ENCODE peak calls at places on chromosomes 1 and 21, in ten cellular contexts. One of them, this sample, is unnamed.

GRCh38 chr21:29362758-29363157 is 64.0 kb downstream of the BACH1 start:
- DNase-seq in right lobe of liver: no peak
- DNase-seq in fibroblast of lung: no peak
- DNase-seq in HEK293T: no peak
- DNase-seq in endothelial cell: no peak
- DNase-seq in fibroblast of the aortic adventitia: no peak
- DNase-seq in stimulated activated CD4-positive, alpha-beta T cell treated with anti-CD3 and anti-CD28 coated beads, Interleukin-12 subunit alpha, Interleukin-12 subunit beta, amount 100 ng/mL, for 48 hours: no peak
- DNase-seq in dermis microvascular lymphatic vessel endothelial cell: no peak
- DNase-seq in NCI-H146: no peak
- DNase-seq in activated CD8-positive, alpha-beta memory T cell treated with anti-CD3 and anti-CD28 coated beads for 48 hours: no peak
- DNase-seq in this sample: no peak

GRCh38 chr1:187110351-187110750 is 281.6 kb downstream of the PLA2G4A start:
- DNase-seq in NCI-H146: no peak
- DNase-seq in dermis microvascular lymphatic vessel endothelial cell: no peak
- DNase-seq in endothelial cell: no peak
- DNase-seq in stimulated activated CD4-positive, alpha-beta T cell treated with anti-CD3 and anti-CD28 coated beads, Interleukin-12 subunit alpha, Interleukin-12 subunit beta, amount 100 ng/mL, for 48 hours: no peak
- DNase-seq in right lobe of liver: no peak
- DNase-seq in activated CD8-positive, alpha-beta memory T cell treated with anti-CD3 and anti-CD28 coated beads for 48 hours: no peak
- DNase-seq in HEK293T: no peak
- DNase-seq in fibroblast of the aortic adventitia: no peak
- DNase-seq in fibroblast of lung: no peak
- DNase-seq in this sample: no peak

GRCh38 chr1:247115545-247115944 is 11.4 kb upstream of the ZNF669 start:
- DNase-seq in fibroblast of lung: no peak
- DNase-seq in activated CD8-positive, alpha-beta memory T cell treated with anti-CD3 and anti-CD28 coated beads for 48 hours: no peak
- DNase-seq in HEK293T: no peak
- DNase-seq in dermis microvascular lymphatic vessel endothelial cell: no peak
- DNase-seq in endothelial cell: no peak
- DNase-seq in fibroblast of the aortic adventitia: no peak
- DNase-seq in stimulated activated CD4-positive, alpha-beta T cell treated with anti-CD3 and anti-CD28 coated beads, Interleukin-12 subunit alpha, Interleukin-12 subunit beta, amount 100 ng/mL, for 48 hours: no peak
- DNase-seq in right lobe of liver: no peak
- DNase-seq in NCI-H146: no peak
- DNase-seq in this sample: no peak

GRCh38 chr1:93814059-93814794 is 64.8 kb downstream of the DNTTIP2 start:
- DNase-seq in NCI-H146: peak
- DNase-seq in dermis microvascular lymphatic vessel endothelial cell: peak
- DNase-seq in HEK293T: peak
- DNase-seq in fibroblast of the aortic adventitia: peak
- DNase-seq in activated CD8-positive, alpha-beta memory T cell treated with anti-CD3 and anti-CD28 coated beads for 48 hours: no peak
- DNase-seq in stimulated activated CD4-positive, alpha-beta T cell treated with anti-CD3 and anti-CD28 coated beads, Interleukin-12 subunit alpha, Interleukin-12 subunit beta, amount 100 ng/mL, for 48 hours: peak
- DNase-seq in right lobe of liver: no peak
- DNase-seq in fibroblast of lung: peak
- DNase-seq in endothelial cell: peak
- DNase-seq in this sample: peak

GRCh38 chr1:185432943-185433342 is 115.9 kb upstream of the IVNS1ABP start:
- DNase-seq in fibroblast of the aortic adventitia: no peak
- DNase-seq in endothelial cell: no peak
- DNase-seq in activated CD8-positive, alpha-beta memory T cell treated with anti-CD3 and anti-CD28 coated beads for 48 hours: no peak
- DNase-seq in fibroblast of lung: no peak
- DNase-seq in HEK293T: no peak
- DNase-seq in dermis microvascular lymphatic vessel endothelial cell: no peak
- DNase-seq in NCI-H146: no peak
- DNase-seq in stimulated activated CD4-positive, alpha-beta T cell treated with anti-CD3 and anti-CD28 coated beads, Interleukin-12 subunit alpha, Interleukin-12 subunit beta, amount 100 ng/mL, for 48 hours: no peak
- DNase-seq in right lobe of liver: no peak
- DNase-seq in this sample: no peak

GRCh38 chr1:113818585-113818984 is 6.3 kb upstream of the RSBN1 start:
- DNase-seq in activated CD8-positive, alpha-beta memory T cell treated with anti-CD3 and anti-CD28 coated beads for 48 hours: no peak
- DNase-seq in right lobe of liver: no peak
- DNase-seq in dermis microvascular lymphatic vessel endothelial cell: no peak
- DNase-seq in HEK293T: no peak
- DNase-seq in fibroblast of the aortic adventitia: no peak
- DNase-seq in stimulated activated CD4-positive, alpha-beta T cell treated with anti-CD3 and anti-CD28 coated beads, Interleukin-12 subunit alpha, Interleukin-12 subunit beta, amount 100 ng/mL, for 48 hours: no peak
- DNase-seq in endothelial cell: no peak
- DNase-seq in NCI-H146: no peak
- DNase-seq in fibroblast of lung: no peak
- DNase-seq in this sample: no peak

GRCh38 chr21:33848252-33848953 is 67.2 kb downstream of the ATP5PO start:
- DNase-seq in fibroblast of the aortic adventitia: no peak
- DNase-seq in activated CD8-positive, alpha-beta memory T cell treated with anti-CD3 and anti-CD28 coated beads for 48 hours: no peak
- DNase-seq in HEK293T: no peak
- DNase-seq in NCI-H146: peak
- DNase-seq in fibroblast of lung: no peak
- DNase-seq in right lobe of liver: no peak
- DNase-seq in stimulated activated CD4-positive, alpha-beta T cell treated with anti-CD3 and anti-CD28 coated beads, Interleukin-12 subunit alpha, Interleukin-12 subunit beta, amount 100 ng/mL, for 48 hours: no peak
- DNase-seq in endothelial cell: no peak
- DNase-seq in dermis microvascular lymphatic vessel endothelial cell: no peak
- DNase-seq in this sample: no peak

GRCh38 chr21:33384851-33385331 is 18.3 kb upstream of the IFNGR2 start:
- DNase-seq in endothelial cell: no peak
- DNase-seq in dermis microvascular lymphatic vessel endothelial cell: no peak
- DNase-seq in stimulated activated CD4-positive, alpha-beta T cell treated with anti-CD3 and anti-CD28 coated beads, Interleukin-12 subunit alpha, Interleukin-12 subunit beta, amount 100 ng/mL, for 48 hours: no peak
- DNase-seq in NCI-H146: no peak
- DNase-seq in activated CD8-positive, alpha-beta memory T cell treated with anti-CD3 and anti-CD28 coated beads for 48 hours: no peak
- DNase-seq in fibroblast of the aortic adventitia: no peak
- DNase-seq in fibroblast of lung: peak
- DNase-seq in right lobe of liver: no peak
- DNase-seq in HEK293T: no peak
- DNase-seq in this sample: no peak

GRCh38 chr1:221714227-221715116 is 27.4 kb downstream of the DUSP10 start:
- DNase-seq in stimulated activated CD4-positive, alpha-beta T cell treated with anti-CD3 and anti-CD28 coated beads, Interleukin-12 subunit alpha, Interleukin-12 subunit beta, amount 100 ng/mL, for 48 hours: no peak
- DNase-seq in NCI-H146: peak
- DNase-seq in HEK293T: no peak
- DNase-seq in fibroblast of the aortic adventitia: no peak
- DNase-seq in endothelial cell: no peak
- DNase-seq in dermis microvascular lymphatic vessel endothelial cell: no peak
- DNase-seq in fibroblast of lung: no peak
- DNase-seq in right lobe of liver: no peak
- DNase-seq in activated CD8-positive, alpha-beta memory T cell treated with anti-CD3 and anti-CD28 coated beads for 48 hours: no peak
- DNase-seq in this sample: no peak

GRCh38 chr1:230682274-230682673 is 31.6 kb downstream of the AGT start:
- DNase-seq in right lobe of liver: no peak
- DNase-seq in HEK293T: no peak
- DNase-seq in endothelial cell: no peak
- DNase-seq in NCI-H146: no peak
- DNase-seq in dermis microvascular lymphatic vessel endothelial cell: peak
- DNase-seq in fibroblast of lung: no peak
- DNase-seq in activated CD8-positive, alpha-beta memory T cell treated with anti-CD3 and anti-CD28 coated beads for 48 hours: no peak
- DNase-seq in stimulated activated CD4-positive, alpha-beta T cell treated with anti-CD3 and anti-CD28 coated beads, Interleukin-12 subunit alpha, Interleukin-12 subunit beta, amount 100 ng/mL, for 48 hours: no peak
- DNase-seq in fibroblast of the aortic adventitia: no peak
- DNase-seq in this sample: peak

GRCh38 chr1:153771241-153771640 is 4.0 kb upstream of the SLC27A3 start:
- DNase-seq in endothelial cell: no peak
- DNase-seq in right lobe of liver: no peak
- DNase-seq in fibroblast of lung: no peak
- DNase-seq in activated CD8-positive, alpha-beta memory T cell treated with anti-CD3 and anti-CD28 coated beads for 48 hours: no peak
- DNase-seq in NCI-H146: no peak
- DNase-seq in stimulated activated CD4-positive, alpha-beta T cell treated with anti-CD3 and anti-CD28 coated beads, Interleukin-12 subunit alpha, Interleukin-12 subunit beta, amount 100 ng/mL, for 48 hours: no peak
- DNase-seq in dermis microvascular lymphatic vessel endothelial cell: no peak
- DNase-seq in HEK293T: no peak
- DNase-seq in fibroblast of the aortic adventitia: no peak
- DNase-seq in this sample: no peak

GRCh38 chr1:64469614-64469976 is 334 bp upstream of the CACHD1 start:
- DNase-seq in fibroblast of the aortic adventitia: no peak
- DNase-seq in activated CD8-positive, alpha-beta memory T cell treated with anti-CD3 and anti-CD28 coated beads for 48 hours: no peak
- DNase-seq in HEK293T: no peak
- DNase-seq in dermis microvascular lymphatic vessel endothelial cell: no peak
- DNase-seq in right lobe of liver: no peak
- DNase-seq in NCI-H146: peak
- DNase-seq in fibroblast of lung: peak
- DNase-seq in endothelial cell: no peak
- DNase-seq in stimulated activated CD4-positive, alpha-beta T cell treated with anti-CD3 and anti-CD28 coated beads, Interleukin-12 subunit alpha, Interleukin-12 subunit beta, amount 100 ng/mL, for 48 hours: no peak
- DNase-seq in this sample: no peak

GRCh38 chr1:84415386-84415785 is 17.1 kb downstream of the DNASE2B start:
- DNase-seq in fibroblast of lung: peak
- DNase-seq in dermis microvascular lymphatic vessel endothelial cell: peak
- DNase-seq in HEK293T: no peak
- DNase-seq in right lobe of liver: no peak
- DNase-seq in endothelial cell: no peak
- DNase-seq in fibroblast of the aortic adventitia: peak
- DNase-seq in stimulated activated CD4-positive, alpha-beta T cell treated with anti-CD3 and anti-CD28 coated beads, Interleukin-12 subunit alpha, Interleukin-12 subunit beta, amount 100 ng/mL, for 48 hours: no peak
- DNase-seq in activated CD8-positive, alpha-beta memory T cell treated with anti-CD3 and anti-CD28 coated beads for 48 hours: no peak
- DNase-seq in NCI-H146: no peak
- DNase-seq in this sample: peak

GRCh38 chr21:45406801-45407628 is 2.0 kb downstream of the COL18A1 start:
- DNase-seq in right lobe of liver: peak
- DNase-seq in endothelial cell: peak
- DNase-seq in HEK293T: no peak
- DNase-seq in fibroblast of the aortic adventitia: no peak
- DNase-seq in fibroblast of lung: no peak
- DNase-seq in NCI-H146: no peak
- DNase-seq in dermis microvascular lymphatic vessel endothelial cell: no peak
- DNase-seq in stimulated activated CD4-positive, alpha-beta T cell treated with anti-CD3 and anti-CD28 coated beads, Interleukin-12 subunit alpha, Interleukin-12 subunit beta, amount 100 ng/mL, for 48 hours: no peak
- DNase-seq in activated CD8-positive, alpha-beta memory T cell treated with anti-CD3 and anti-CD28 coated beads for 48 hours: no peak
- DNase-seq in this sample: peak

GRCh38 chr1:27109103-27109822 is 45.7 kb downstream of the SLC9A1 start:
- DNase-seq in stimulated activated CD4-positive, alpha-beta T cell treated with anti-CD3 and anti-CD28 coated beads, Interleukin-12 subunit alpha, Interleukin-12 subunit beta, amount 100 ng/mL, for 48 hours: no peak
- DNase-seq in NCI-H146: no peak
- DNase-seq in fibroblast of lung: no peak
- DNase-seq in right lobe of liver: no peak
- DNase-seq in HEK293T: peak
- DNase-seq in dermis microvascular lymphatic vessel endothelial cell: no peak
- DNase-seq in activated CD8-positive, alpha-beta memory T cell treated with anti-CD3 and anti-CD28 coated beads for 48 hours: no peak
- DNase-seq in endothelial cell: peak
- DNase-seq in fibroblast of the aortic adventitia: no peak
- DNase-seq in this sample: peak

GRCh38 chr1:66764994-66765578 is 12.8 kb downstream of the DYNLT5 start:
- DNase-seq in activated CD8-positive, alpha-beta memory T cell treated with anti-CD3 and anti-CD28 coated beads for 48 hours: no peak
- DNase-seq in right lobe of liver: no peak
- DNase-seq in endothelial cell: peak
- DNase-seq in fibroblast of the aortic adventitia: peak
- DNase-seq in fibroblast of lung: peak
- DNase-seq in stimulated activated CD4-positive, alpha-beta T cell treated with anti-CD3 and anti-CD28 coated beads, Interleukin-12 subunit alpha, Interleukin-12 subunit beta, amount 100 ng/mL, for 48 hours: no peak
- DNase-seq in HEK293T: peak
- DNase-seq in NCI-H146: peak
- DNase-seq in dermis microvascular lymphatic vessel endothelial cell: peak
- DNase-seq in this sample: peak

GRCh38 chr1:91783423-91784162 is 102.4 kb downstream of the TGFBR3 start:
- DNase-seq in endothelial cell: no peak
- DNase-seq in stimulated activated CD4-positive, alpha-beta T cell treated with anti-CD3 and anti-CD28 coated beads, Interleukin-12 subunit alpha, Interleukin-12 subunit beta, amount 100 ng/mL, for 48 hours: no peak
- DNase-seq in HEK293T: no peak
- DNase-seq in right lobe of liver: no peak
- DNase-seq in dermis microvascular lymphatic vessel endothelial cell: peak
- DNase-seq in fibroblast of lung: peak
- DNase-seq in activated CD8-positive, alpha-beta memory T cell treated with anti-CD3 and anti-CD28 coated beads for 48 hours: no peak
- DNase-seq in NCI-H146: no peak
- DNase-seq in fibroblast of the aortic adventitia: peak
- DNase-seq in this sample: peak

GRCh38 chr1:63442141-63442475 is 74.7 kb downstream of the ALG6 start:
- DNase-seq in activated CD8-positive, alpha-beta memory T cell treated with anti-CD3 and anti-CD28 coated beads for 48 hours: no peak
- DNase-seq in fibroblast of lung: peak
- DNase-seq in endothelial cell: no peak
- DNase-seq in stimulated activated CD4-positive, alpha-beta T cell treated with anti-CD3 and anti-CD28 coated beads, Interleukin-12 subunit alpha, Interleukin-12 subunit beta, amount 100 ng/mL, for 48 hours: no peak
- DNase-seq in fibroblast of the aortic adventitia: peak
- DNase-seq in dermis microvascular lymphatic vessel endothelial cell: peak
- DNase-seq in HEK293T: no peak
- DNase-seq in NCI-H146: no peak
- DNase-seq in right lobe of liver: no peak
- DNase-seq in this sample: peak

GRCh38 chr1:52385376-52385775 is 18.8 kb downstream of the ORC1 start:
- DNase-seq in fibroblast of the aortic adventitia: no peak
- DNase-seq in NCI-H146: no peak
- DNase-seq in fibroblast of lung: no peak
- DNase-seq in dermis microvascular lymphatic vessel endothelial cell: no peak
- DNase-seq in right lobe of liver: no peak
- DNase-seq in activated CD8-positive, alpha-beta memory T cell treated with anti-CD3 and anti-CD28 coated beads for 48 hours: no peak
- DNase-seq in stimulated activated CD4-positive, alpha-beta T cell treated with anti-CD3 and anti-CD28 coated beads, Interleukin-12 subunit alpha, Interleukin-12 subunit beta, amount 100 ng/mL, for 48 hours: no peak
- DNase-seq in HEK293T: no peak
- DNase-seq in endothelial cell: no peak
- DNase-seq in this sample: no peak

GRCh38 chr1:214377886-214378285 is 96.9 kb downstream of the SMYD2 start:
- DNase-seq in activated CD8-positive, alpha-beta memory T cell treated with anti-CD3 and anti-CD28 coated beads for 48 hours: no peak
- DNase-seq in fibroblast of lung: peak
- DNase-seq in dermis microvascular lymphatic vessel endothelial cell: no peak
- DNase-seq in fibroblast of the aortic adventitia: peak
- DNase-seq in HEK293T: no peak
- DNase-seq in stimulated activated CD4-positive, alpha-beta T cell treated with anti-CD3 and anti-CD28 coated beads, Interleukin-12 subunit alpha, Interleukin-12 subunit beta, amount 100 ng/mL, for 48 hours: no peak
- DNase-seq in right lobe of liver: no peak
- DNase-seq in NCI-H146: no peak
- DNase-seq in endothelial cell: no peak
- DNase-seq in this sample: peak

GRCh38 chr1:84763912-84764675 is 73.8 kb upstream of the SSX2IP start:
- DNase-seq in right lobe of liver: no peak
- DNase-seq in NCI-H146: no peak
- DNase-seq in HEK293T: no peak
- DNase-seq in fibroblast of lung: no peak
- DNase-seq in stimulated activated CD4-positive, alpha-beta T cell treated with anti-CD3 and anti-CD28 coated beads, Interleukin-12 subunit alpha, Interleukin-12 subunit beta, amount 100 ng/mL, for 48 hours: no peak
- DNase-seq in activated CD8-positive, alpha-beta memory T cell treated with anti-CD3 and anti-CD28 coated beads for 48 hours: no peak
- DNase-seq in fibroblast of the aortic adventitia: no peak
- DNase-seq in dermis microvascular lymphatic vessel endothelial cell: no peak
- DNase-seq in endothelial cell: no peak
- DNase-seq in this sample: peak

GRCh38 chr1:9715536-9716226 is 64.2 kb downstream of the PIK3CD start:
- DNase-seq in endothelial cell: no peak
- DNase-seq in NCI-H146: no peak
- DNase-seq in activated CD8-positive, alpha-beta memory T cell treated with anti-CD3 and anti-CD28 coated beads for 48 hours: no peak
- DNase-seq in HEK293T: no peak
- DNase-seq in fibroblast of lung: no peak
- DNase-seq in dermis microvascular lymphatic vessel endothelial cell: no peak
- DNase-seq in fibroblast of the aortic adventitia: no peak
- DNase-seq in stimulated activated CD4-positive, alpha-beta T cell treated with anti-CD3 and anti-CD28 coated beads, Interleukin-12 subunit alpha, Interleukin-12 subunit beta, amount 100 ng/mL, for 48 hours: no peak
- DNase-seq in right lobe of liver: no peak
- DNase-seq in this sample: no peak

GRCh38 chr1:4944911-4945310 is 290.5 kb downstream of the AJAP1 start:
- DNase-seq in endothelial cell: no peak
- DNase-seq in HEK293T: no peak
- DNase-seq in right lobe of liver: no peak
- DNase-seq in NCI-H146: no peak
- DNase-seq in stimulated activated CD4-positive, alpha-beta T cell treated with anti-CD3 and anti-CD28 coated beads, Interleukin-12 subunit alpha, Interleukin-12 subunit beta, amount 100 ng/mL, for 48 hours: no peak
- DNase-seq in fibroblast of lung: no peak
- DNase-seq in activated CD8-positive, alpha-beta memory T cell treated with anti-CD3 and anti-CD28 coated beads for 48 hours: no peak
- DNase-seq in dermis microvascular lymphatic vessel endothelial cell: no peak
- DNase-seq in fibroblast of the aortic adventitia: no peak
- DNase-seq in this sample: no peak

GRCh38 chr1:94321662-94322061 is 84.3 kb upstream of the ARHGAP29 start:
- DNase-seq in fibroblast of the aortic adventitia: no peak
- DNase-seq in fibroblast of lung: no peak
- DNase-seq in dermis microvascular lymphatic vessel endothelial cell: no peak
- DNase-seq in activated CD8-positive, alpha-beta memory T cell treated with anti-CD3 and anti-CD28 coated beads for 48 hours: no peak
- DNase-seq in HEK293T: no peak
- DNase-seq in NCI-H146: no peak
- DNase-seq in right lobe of liver: no peak
- DNase-seq in stimulated activated CD4-positive, alpha-beta T cell treated with anti-CD3 and anti-CD28 coated beads, Interleukin-12 subunit alpha, Interleukin-12 subunit beta, amount 100 ng/mL, for 48 hours: no peak
- DNase-seq in endothelial cell: no peak
- DNase-seq in this sample: peak

GRCh38 chr1:27124405-27124804 is 30.5 kb downstream of the SLC9A1 start:
- DNase-seq in right lobe of liver: no peak
- DNase-seq in HEK293T: no peak
- DNase-seq in fibroblast of the aortic adventitia: no peak
- DNase-seq in NCI-H146: no peak
- DNase-seq in activated CD8-positive, alpha-beta memory T cell treated with anti-CD3 and anti-CD28 coated beads for 48 hours: no peak
- DNase-seq in fibroblast of lung: no peak
- DNase-seq in stimulated activated CD4-positive, alpha-beta T cell treated with anti-CD3 and anti-CD28 coated beads, Interleukin-12 subunit alpha, Interleukin-12 subunit beta, amount 100 ng/mL, for 48 hours: no peak
- DNase-seq in endothelial cell: no peak
- DNase-seq in dermis microvascular lymphatic vessel endothelial cell: no peak
- DNase-seq in this sample: no peak

GRCh38 chr1:106680922-106681321 is 375.6 kb upstream of the PRMT6 start:
- DNase-seq in dermis microvascular lymphatic vessel endothelial cell: no peak
- DNase-seq in fibroblast of lung: no peak
- DNase-seq in fibroblast of the aortic adventitia: no peak
- DNase-seq in HEK293T: no peak
- DNase-seq in right lobe of liver: no peak
- DNase-seq in NCI-H146: peak
- DNase-seq in endothelial cell: no peak
- DNase-seq in activated CD8-positive, alpha-beta memory T cell treated with anti-CD3 and anti-CD28 coated beads for 48 hours: no peak
- DNase-seq in stimulated activated CD4-positive, alpha-beta T cell treated with anti-CD3 and anti-CD28 coated beads, Interleukin-12 subunit alpha, Interleukin-12 subunit beta, amount 100 ng/mL, for 48 hours: no peak
- DNase-seq in this sample: no peak

GRCh38 chr1:184396081-184396480 is 9.3 kb downstream of the C1orf21 start:
- DNase-seq in NCI-H146: no peak
- DNase-seq in fibroblast of the aortic adventitia: no peak
- DNase-seq in activated CD8-positive, alpha-beta memory T cell treated with anti-CD3 and anti-CD28 coated beads for 48 hours: no peak
- DNase-seq in fibroblast of lung: no peak
- DNase-seq in dermis microvascular lymphatic vessel endothelial cell: no peak
- DNase-seq in HEK293T: no peak
- DNase-seq in endothelial cell: no peak
- DNase-seq in stimulated activated CD4-positive, alpha-beta T cell treated with anti-CD3 and anti-CD28 coated beads, Interleukin-12 subunit alpha, Interleukin-12 subunit beta, amount 100 ng/mL, for 48 hours: no peak
- DNase-seq in right lobe of liver: no peak
- DNase-seq in this sample: no peak

GRCh38 chr1:175841613-175842234 is 98.3 kb upstream of the TNR start:
- DNase-seq in fibroblast of the aortic adventitia: no peak
- DNase-seq in endothelial cell: no peak
- DNase-seq in dermis microvascular lymphatic vessel endothelial cell: no peak
- DNase-seq in NCI-H146: peak
- DNase-seq in fibroblast of lung: no peak
- DNase-seq in right lobe of liver: no peak
- DNase-seq in HEK293T: no peak
- DNase-seq in activated CD8-positive, alpha-beta memory T cell treated with anti-CD3 and anti-CD28 coated beads for 48 hours: no peak
- DNase-seq in stimulated activated CD4-positive, alpha-beta T cell treated with anti-CD3 and anti-CD28 coated beads, Interleukin-12 subunit alpha, Interleukin-12 subunit beta, amount 100 ng/mL, for 48 hours: no peak
- DNase-seq in this sample: no peak

This sample was measured in EH.